ENCODE peak calls at places on chromosomes 5 and 9, in four cellular contexts. M is heart left ventricle, X is HCT116, C is lower lobe of right lung. L is an unnamed sample. For H3K27me3, the result is how much of the 10 kb centered on the place peaks cover.

GRCh38 chr5:59795141-59795540 is 98.4 kb downstream of the PDE4D start:
- DNase-seq in M (no peak), X (no peak), C (no peak), L (no peak)

GRCh38 chr5:177491983-177492746 is 5.2 kb downstream of the PDLIM7 start:
- DNase-seq in M (no peak), X (no peak), C (no peak), L (no peak)

GRCh38 chr9:80995759-80996158 is 693.6 kb downstream of the TLE1 start:
- DNase-seq in M (no peak), X (no peak), C (no peak), L (no peak)

GRCh38 chr5:169065400-169065799 is 235.5 kb downstream of the SLIT3 start:
- DNase-seq in M (peak), X (no peak), C (no peak), L (no peak)

GRCh38 chr5:86971034-86971511 is 296.6 kb upstream of the RASA1 start:
- DNase-seq in M (no peak), X (peak), C (no peak), L (no peak)

GRCh38 chr5:45262061-45262590 is 434.1 kb downstream of the HCN1 start:
- DNase-seq in M (no peak), X (no peak), C (no peak), L (no peak)

GRCh38 chr9:121736964-121737462 is 85.6 kb downstream of the DAB2IP start:
- DNase-seq in M (peak), X (no peak), C (peak), L (peak)

GRCh38 chr5:164597293-164597900 is 1092.0 kb downstream of the MAT2B start:
- DNase-seq in M (no peak), X (no peak), C (no peak), L (no peak)

GRCh38 chr5:117973785-117974184 is 1014.6 kb downstream of the DTWD2 start:
- DNase-seq in M (no peak), X (no peak), C (no peak), L (no peak)

GRCh38 chr5:179829732-179830435 is 9.2 kb downstream of the SQSTM1 start:
- DNase-seq in M (no peak), X (no peak), C (no peak), L (no peak)

GRCh38 chr5:169412858-169413257 is 111.9 kb upstream of the SLIT3 start:
- DNase-seq in M (no peak), X (no peak), C (no peak), L (no peak)

GRCh38 chr9:27732494-27732893 is 159.2 kb upstream of the C9orf72 start:
- DNase-seq in M (no peak), X (no peak), C (no peak), L (no peak)

GRCh38 chr5:71786337-71787060 is 67.4 kb downstream of the CARTPT start:
- DNase-seq in M (no peak), X (no peak), C (no peak), L (no peak)

GRCh38 chr5:169641253-169641652 is 4.2 kb downstream of the DOCK2 start:
- DNase-seq in M (no peak), X (no peak), C (no peak), L (no peak)

GRCh38 chr5:56003179-56003578 is 8.4 kb upstream of the IL6ST start:
- DNase-seq in M (no peak), X (peak), C (no peak), L (no peak)

GRCh38 chr5:115321309-115321708 is 24.9 kb upstream of the CCDC112 start:
- DNase-seq in M (no peak), X (no peak), C (no peak), L (no peak)

GRCh38 chr9:136951541-136952353 is at the start of gene LCN12:
- DNase-seq in M (no peak), X (no peak), C (peak), L (no peak)

GRCh38 chr5:37448941-37449340 is 69.8 kb downstream of the WDR70 start:
- DNase-seq in M (no peak), X (no peak), C (no peak), L (no peak)

GRCh38 chr5:168314735-168315411 is 23.4 kb downstream of the WWC1 start:
- DNase-seq in M (no peak), X (peak), C (peak), L (no peak)

GRCh38 chr5:96721351-96721970 is 59.3 kb downstream of the CAST start:
- DNase-seq in M (peak), X (no peak), C (peak), L (no peak)

DNA sequence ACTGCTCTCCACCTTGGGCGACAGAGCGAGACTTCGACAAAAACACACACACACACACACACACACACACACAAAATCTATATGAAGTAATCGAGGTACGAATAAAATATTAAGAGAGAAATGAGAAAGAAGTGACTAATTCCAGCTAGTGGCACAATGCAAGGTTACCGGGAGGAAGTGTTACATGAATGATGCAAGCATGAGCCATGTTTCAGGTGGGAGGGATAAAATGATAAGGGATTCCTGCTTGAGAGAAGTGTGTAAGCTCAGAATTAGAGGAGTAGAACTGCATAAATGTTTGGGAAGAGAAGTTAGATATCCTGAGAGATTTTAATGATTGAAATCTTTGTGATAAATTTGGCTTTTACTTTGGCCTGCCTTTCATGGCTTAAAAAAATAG is 18.8 kb downstream of the HAPLN1 start:
- DNase-seq in M (no peak), X (no peak), C (no peak), L (no peak)
- H3K4me3 ChIP-seq in M (no peak), X (no peak), C (no peak), L (no peak)

DNA sequence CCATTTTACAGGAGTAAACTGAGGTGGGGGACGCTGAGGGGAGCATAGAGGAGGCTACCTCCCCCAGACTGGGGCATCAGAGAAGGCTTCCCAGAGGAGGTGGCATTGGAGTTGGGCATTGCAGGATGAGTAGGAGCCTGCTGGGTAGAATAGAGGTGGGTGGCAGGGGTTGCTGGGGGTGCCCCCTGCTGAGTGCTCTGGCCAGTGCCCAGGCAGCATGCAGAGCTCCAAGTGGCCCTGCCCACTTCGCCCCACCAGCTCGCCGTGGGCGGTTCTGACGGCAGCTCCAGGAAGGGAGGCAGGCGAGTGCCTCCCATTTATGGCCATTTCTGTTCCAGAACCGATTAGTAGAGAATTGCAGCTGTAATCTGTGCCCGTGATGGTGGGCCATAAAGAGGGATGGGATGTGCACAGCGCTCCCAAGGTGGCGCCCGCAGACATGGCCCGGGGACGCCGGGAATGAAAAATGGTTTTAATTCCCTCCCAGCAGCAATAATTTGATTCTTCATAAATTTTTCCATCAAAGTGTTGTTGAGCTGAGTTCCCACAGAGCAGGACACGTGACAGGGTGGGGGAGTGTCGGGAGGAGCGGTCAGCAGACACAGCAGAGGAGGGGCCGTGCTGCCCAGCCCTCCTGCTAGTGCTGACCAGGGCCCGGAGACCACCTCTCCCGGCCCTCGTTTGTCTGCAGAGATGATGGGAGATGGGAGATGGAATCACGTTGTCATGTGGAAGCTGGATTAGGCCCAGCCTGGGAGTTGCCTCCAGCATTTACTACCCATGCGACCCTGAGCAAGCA is 75.5 kb downstream of the LMX1B start:
- DNase-seq in M (peak), X (no peak), C (no peak), L (no peak)
- H3K27me3 ChIP-seq in M (under half), X (under half), C (half or more), L (under half)

GRCh38 chr9:72155282-72155677 is 6.0 kb downstream of the GDA start:
- DNase-seq in M (no peak), X (no peak), C (no peak), L (no peak)
- H3K4me3 ChIP-seq in M (no peak), X (no peak), C (no peak), L (no peak)

DNA sequence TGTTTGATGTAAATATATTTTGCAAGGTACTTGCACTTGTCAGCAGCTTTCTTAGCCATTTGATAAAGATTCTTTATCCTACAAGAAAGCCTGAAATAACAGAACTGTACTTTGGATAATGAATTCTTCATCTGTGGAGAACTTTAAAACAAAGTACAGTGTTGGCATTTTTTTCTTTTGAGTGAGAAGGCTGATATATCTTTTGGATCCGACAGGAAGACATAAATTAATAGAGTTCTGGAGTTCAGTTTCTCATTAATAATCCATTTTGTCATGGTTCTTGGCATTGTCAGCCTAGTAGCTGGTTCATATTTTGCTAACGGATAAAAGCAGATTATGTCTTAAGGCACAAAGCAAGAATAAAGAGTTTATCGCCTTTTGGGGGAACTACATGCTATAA is 17.0 kb downstream of the PBX3 start:
- DNase-seq in M (no peak), X (no peak), C (no peak), L (no peak)
- H3K27me3 ChIP-seq in M (under half), X (under half), C (under half), L (under half)

GRCh38 chr9:96556701-96557461 is 62.8 kb downstream of the CDC14B start:
- DNase-seq in M (peak), X (no peak), C (no peak), L (peak)
- H3K4me3 ChIP-seq in M (peak), X (no peak), C (no peak), L (no peak)

DNA sequence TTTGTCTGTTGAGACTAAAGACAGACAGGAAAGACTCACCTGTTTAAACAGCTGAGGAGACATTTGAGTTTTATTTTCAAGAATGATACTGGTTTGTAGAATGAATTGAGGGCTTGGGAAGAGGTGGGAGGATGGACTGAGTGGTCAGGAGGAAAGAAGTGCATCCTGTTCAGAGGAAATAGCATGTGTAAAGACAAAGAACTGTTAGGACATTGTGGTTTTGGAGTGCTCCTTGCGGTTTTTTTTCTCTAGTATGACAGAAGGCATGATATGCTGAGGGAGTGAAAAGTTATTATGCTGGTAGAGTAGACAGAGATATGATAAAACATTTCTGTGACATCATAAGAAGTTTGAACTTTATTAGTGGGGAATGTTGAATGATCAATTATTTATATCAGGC is 270.7 kb upstream of the ELAVL2 start:
- DNase-seq in M (no peak), X (no peak), C (no peak), L (no peak)
- H3K27me3 ChIP-seq in M (under half), X (under half), C (under half), L (under half)

GRCh38 chr9:124216474-124217176 is 41.1 kb upstream of the NEK6 start:
- DNase-seq in M (no peak), X (no peak), C (peak), L (no peak)
- H3K4me3 ChIP-seq in M (no peak), X (no peak), C (no peak), L (no peak)

GRCh38 chr5:476102-476813 is 33.3 kb downstream of the EXOC3 start:
- DNase-seq in M (peak), X (no peak), C (peak), L (peak)
- H3K27me3 ChIP-seq in M (half or more), X (under half), C (half or more), L (under half)

GRCh38 chr9:126615251-126615790 is 1.6 kb downstream of the LMX1B start:
- DNase-seq in M (peak), X (no peak), C (peak), L (peak)

GRCh38 chr9:126614455-126615248 is 924 bp downstream of the LMX1B start:
- DNase-seq in M (peak), X (no peak), C (no peak), L (no peak)

GRCh38 chr9:126617003-126617739 is 3.4 kb downstream of the LMX1B start:
- DNase-seq in M (no peak), X (no peak), C (no peak), L (no peak)

GRCh38 chr9:126616521-126616976 is 2.8 kb downstream of the LMX1B start:
- DNase-seq in M (no peak), X (no peak), C (no peak), L (no peak)

GRCh38 chr9:126615791-126616447 is 2.2 kb downstream of the LMX1B start:
- DNase-seq in M (peak), X (no peak), C (no peak), L (peak)
- H3K4me3 ChIP-seq in M (peak), X (no peak), C (no peak), L (no peak)